ENCODE peak calls at places on chromosomes 6 and 20, in seven cellular contexts. One of them, this sample, is unnamed.

GRCh38 chr6:42316390-42316970 is 98.8 kb upstream of the MRPS10 start:
- DNase-seq in naive B cell: peak
- DNase-seq in lung microvascular endothelial cell: no peak
- DNase-seq in activated CD4-positive, alpha-beta T cell treated with anti-CD3 and anti-CD28 coated beads, Interleukin-2, amount 10 ng/mL, durations not matched to agents 7 days and 5 days: no peak
- DNase-seq in midbrain: no peak
- DNase-seq in EH: peak
- DNase-seq in NT2/D1: peak
- DNase-seq in this sample: no peak

GRCh38 chr6:39791311-39791710 is 865 bp upstream of the DAAM2 start:
- DNase-seq in midbrain: peak
- DNase-seq in EH: peak
- DNase-seq in naive B cell: no peak
- DNase-seq in activated CD4-positive, alpha-beta T cell treated with anti-CD3 and anti-CD28 coated beads, Interleukin-2, amount 10 ng/mL, durations not matched to agents 7 days and 5 days: no peak
- DNase-seq in NT2/D1: no peak
- DNase-seq in lung microvascular endothelial cell: peak
- DNase-seq in this sample: no peak

GRCh38 chr20:62234346-62234745 is 4.0 kb upstream of the OSBPL2 start:
- DNase-seq in NT2/D1: no peak
- DNase-seq in lung microvascular endothelial cell: no peak
- DNase-seq in EH: no peak
- DNase-seq in midbrain: no peak
- DNase-seq in naive B cell: no peak
- DNase-seq in activated CD4-positive, alpha-beta T cell treated with anti-CD3 and anti-CD28 coated beads, Interleukin-2, amount 10 ng/mL, durations not matched to agents 7 days and 5 days: no peak
- DNase-seq in this sample: no peak

GRCh38 chr6:46032112-46032998 is 16.7 kb upstream of the CLIC5 start:
- DNase-seq in EH: no peak
- DNase-seq in midbrain: no peak
- DNase-seq in NT2/D1: no peak
- DNase-seq in activated CD4-positive, alpha-beta T cell treated with anti-CD3 and anti-CD28 coated beads, Interleukin-2, amount 10 ng/mL, durations not matched to agents 7 days and 5 days: no peak
- DNase-seq in naive B cell: no peak
- DNase-seq in lung microvascular endothelial cell: no peak
- DNase-seq in this sample: no peak

GRCh38 chr6:2127484-2127911 is 117.9 kb downstream of the GMDS start:
- DNase-seq in EH: no peak
- DNase-seq in NT2/D1: no peak
- DNase-seq in midbrain: no peak
- DNase-seq in naive B cell: peak
- DNase-seq in activated CD4-positive, alpha-beta T cell treated with anti-CD3 and anti-CD28 coated beads, Interleukin-2, amount 10 ng/mL, durations not matched to agents 7 days and 5 days: no peak
- DNase-seq in lung microvascular endothelial cell: peak
- DNase-seq in this sample: peak

GRCh38 chr20:48238781-48239180 is 453.5 kb upstream of the SULF2 start:
- DNase-seq in midbrain: peak
- DNase-seq in EH: peak
- DNase-seq in lung microvascular endothelial cell: no peak
- DNase-seq in activated CD4-positive, alpha-beta T cell treated with anti-CD3 and anti-CD28 coated beads, Interleukin-2, amount 10 ng/mL, durations not matched to agents 7 days and 5 days: no peak
- DNase-seq in naive B cell: no peak
- DNase-seq in NT2/D1: no peak
- DNase-seq in this sample: no peak

GRCh38 chr20:25408170-25408547 is 686 bp downstream of the GINS1 start:
- DNase-seq in midbrain: no peak
- DNase-seq in EH: no peak
- DNase-seq in NT2/D1: no peak
- DNase-seq in lung microvascular endothelial cell: no peak
- DNase-seq in activated CD4-positive, alpha-beta T cell treated with anti-CD3 and anti-CD28 coated beads, Interleukin-2, amount 10 ng/mL, durations not matched to agents 7 days and 5 days: no peak
- DNase-seq in naive B cell: no peak
- DNase-seq in this sample: no peak

GRCh38 chr6:125947581-125947980 is 9.0 kb upstream of the HINT3 start:
- DNase-seq in activated CD4-positive, alpha-beta T cell treated with anti-CD3 and anti-CD28 coated beads, Interleukin-2, amount 10 ng/mL, durations not matched to agents 7 days and 5 days: no peak
- DNase-seq in naive B cell: no peak
- DNase-seq in lung microvascular endothelial cell: no peak
- DNase-seq in EH: peak
- DNase-seq in midbrain: no peak
- DNase-seq in NT2/D1: no peak
- DNase-seq in this sample: no peak

GRCh38 chr6:169784941-169785340 is 33.5 kb downstream of the ERMARD start:
- DNase-seq in NT2/D1: no peak
- DNase-seq in naive B cell: no peak
- DNase-seq in activated CD4-positive, alpha-beta T cell treated with anti-CD3 and anti-CD28 coated beads, Interleukin-2, amount 10 ng/mL, durations not matched to agents 7 days and 5 days: no peak
- DNase-seq in midbrain: no peak
- DNase-seq in EH: no peak
- DNase-seq in lung microvascular endothelial cell: no peak
- DNase-seq in this sample: no peak

GRCh38 chr6:153131037-153131981 is at the start of gene RGS17:
- DNase-seq in naive B cell: no peak
- DNase-seq in activated CD4-positive, alpha-beta T cell treated with anti-CD3 and anti-CD28 coated beads, Interleukin-2, amount 10 ng/mL, durations not matched to agents 7 days and 5 days: peak
- DNase-seq in lung microvascular endothelial cell: peak
- DNase-seq in NT2/D1: peak
- DNase-seq in EH: peak
- DNase-seq in midbrain: peak
- DNase-seq in this sample: peak

GRCh38 chr20:34268851-34269668 is 27.8 kb downstream of the ASIP start:
- DNase-seq in EH: peak
- DNase-seq in NT2/D1: no peak
- DNase-seq in midbrain: no peak
- DNase-seq in activated CD4-positive, alpha-beta T cell treated with anti-CD3 and anti-CD28 coated beads, Interleukin-2, amount 10 ng/mL, durations not matched to agents 7 days and 5 days: peak
- DNase-seq in lung microvascular endothelial cell: peak
- DNase-seq in naive B cell: peak
- DNase-seq in this sample: peak

GRCh38 chr6:74213995-74214394 is 518.0 kb downstream of the CD109 start:
- DNase-seq in EH: no peak
- DNase-seq in NT2/D1: no peak
- DNase-seq in activated CD4-positive, alpha-beta T cell treated with anti-CD3 and anti-CD28 coated beads, Interleukin-2, amount 10 ng/mL, durations not matched to agents 7 days and 5 days: no peak
- DNase-seq in midbrain: no peak
- DNase-seq in lung microvascular endothelial cell: no peak
- DNase-seq in naive B cell: no peak
- DNase-seq in this sample: no peak

GRCh38 chr6:43917878-43918382 is 147.9 kb downstream of the VEGFA start:
- DNase-seq in activated CD4-positive, alpha-beta T cell treated with anti-CD3 and anti-CD28 coated beads, Interleukin-2, amount 10 ng/mL, durations not matched to agents 7 days and 5 days: no peak
- DNase-seq in EH: peak
- DNase-seq in midbrain: no peak
- DNase-seq in lung microvascular endothelial cell: no peak
- DNase-seq in naive B cell: no peak
- DNase-seq in NT2/D1: no peak
- DNase-seq in this sample: no peak

GRCh38 chr20:24379116-24379927 is 90.1 kb upstream of the SYNDIG1 start:
- DNase-seq in midbrain: peak
- DNase-seq in activated CD4-positive, alpha-beta T cell treated with anti-CD3 and anti-CD28 coated beads, Interleukin-2, amount 10 ng/mL, durations not matched to agents 7 days and 5 days: no peak
- DNase-seq in EH: peak
- DNase-seq in lung microvascular endothelial cell: no peak
- DNase-seq in NT2/D1: no peak
- DNase-seq in naive B cell: no peak
- DNase-seq in this sample: no peak